ENCODE peak calls at places on chromosomes 4 and X, in ten cellular contexts. Z is upper lobe of left lung; C is astrocyte; U is tibial artery; L is psoas muscle; G is RWPE2; H is CD8-positive, alpha-beta T cell; E is endothelial cell; P is neural crest cell; A is osteocyte. N is an unnamed sample.

GRCh38 chr4:7918981-7919380 is 20.7 kb downstream of the AFAP1 start:
- DNase-seq in U (no peak), P (no peak), Z (no peak), E (no peak), C (no peak), H (no peak), L (no peak), A (no peak), G (no peak), N (no peak)

GRCh38 chrX:68462653-68463052 is 29.4 kb upstream of the OPHN1 start:
- DNase-seq in H (no peak), G (no peak), C (peak), P (peak), A (no peak), Z (no peak), U (no peak), E (peak), L (no peak), N (no peak)

GRCh38 chr4:80207172-80207583 is 9.9 kb downstream of the PRDM8 start:
- DNase-seq in C (no peak), P (no peak), Z (peak), U (no peak), G (no peak), H (no peak), L (no peak), A (peak), E (peak), N (no peak)

GRCh38 chrX:36198575-36198974 is 279.0 kb downstream of the CFAP47 start:
- DNase-seq in H (no peak), L (no peak), Z (no peak), E (no peak), U (no peak), P (no peak), C (no peak), G (no peak), A (no peak), N (no peak)

GRCh38 chr4:185192059-185192458 is 11.7 kb downstream of the CFAP97 start:
- DNase-seq in C (no peak), P (no peak), A (no peak), U (no peak), E (no peak), H (no peak), Z (no peak), L (no peak), G (no peak), N (no peak)

GRCh38 chr4:159003420-159004253 is 99.2 kb upstream of the RAPGEF2 start:
- DNase-seq in E (no peak), G (no peak), C (peak), U (no peak), P (no peak), A (no peak), H (no peak), L (no peak), Z (no peak), N (no peak)

GRCh38 chrX:72604112-72604511 is 31.5 kb upstream of the HDAC8 start:
- DNase-seq in C (no peak), E (no peak), A (no peak), P (no peak), G (no peak), Z (no peak), U (no peak), H (no peak), L (no peak), N (no peak)

GRCh38 chrX:9595131-9595530 is 130.3 kb downstream of the TBL1X start:
- DNase-seq in U (no peak), C (peak), P (no peak), G (no peak), Z (no peak), L (no peak), A (no peak), E (no peak), H (no peak), N (no peak)

GRCh38 chr4:101787917-101788316 is 2.6 kb upstream of the BANK1 start:
- DNase-seq in L (no peak), H (no peak), Z (no peak), G (no peak), E (no peak), C (no peak), P (no peak), U (no peak), A (no peak), N (no peak)

GRCh38 chr4:83819582-83819981 is 283.7 kb downstream of the GPAT3 start:
- DNase-seq in G (no peak), U (no peak), L (no peak), P (no peak), E (no peak), H (no peak), A (no peak), Z (no peak), C (no peak), N (no peak)

GRCh38 chr4:77152421-77152820 is 4.6 kb upstream of the CCNG2 start:
- DNase-seq in H (no peak), C (no peak), E (no peak), Z (no peak), L (no peak), A (no peak), P (no peak), U (no peak), G (no peak), N (no peak)

GRCh38 chr4:57078685-57079521 is 31.3 kb downstream of the IGFBP7 start:
- DNase-seq in A (no peak), L (no peak), U (no peak), P (no peak), E (no peak), Z (no peak), H (no peak), C (peak), G (peak), N (no peak)

GRCh38 chr4:2280531-2281300 is 18.8 kb upstream of the MXD4 start:
- DNase-seq in A (no peak), E (no peak), L (peak), Z (no peak), U (no peak), C (no peak), G (no peak), H (peak), P (no peak), N (no peak)

GRCh38 chr4:2284934-2285664 is 23.2 kb upstream of the MXD4 start:
- DNase-seq in P (no peak), G (no peak), H (no peak), Z (peak), L (peak), C (peak), U (peak), A (no peak), E (no peak), N (no peak)

GRCh38 chr4:2284161-2284933 is 22.4 kb upstream of the MXD4 start:
- DNase-seq in U (no peak), E (no peak), C (no peak), L (no peak), G (peak), A (no peak), P (no peak), Z (no peak), H (no peak), N (no peak)

GRCh38 chr4:2283199-2283711 is 21.3 kb upstream of the MXD4 start:
- DNase-seq in A (no peak), E (no peak), C (no peak), P (no peak), H (no peak), L (no peak), G (peak), Z (no peak), U (no peak), N (no peak)

GRCh38 chr4:2281575-2282343 is 19.9 kb upstream of the MXD4 start:
- DNase-seq in H (peak), G (peak), C (no peak), Z (no peak), L (peak), U (no peak), P (no peak), E (no peak), A (no peak), N (no peak)
- TF ChIP-seq CTCF in H (peak), G (no peak), C (no peak), Z (no peak), L (no peak), U (no peak), P (no peak), E (no peak), A (no peak), N (no peak)

GRCh38 chrX:16212436-16212835 is 45.2 kb downstream of the MAGEB17 start:
- DNase-seq in U (no peak), Z (no peak), C (no peak), H (no peak), L (no peak), E (peak), P (no peak), A (no peak), G (no peak), N (no peak)
- TF ChIP-seq CTCF in U (no peak), Z (no peak), C (peak), H (no peak), L (no peak), E (no peak), P (peak), A (peak), G (peak), N (peak)

DNA sequence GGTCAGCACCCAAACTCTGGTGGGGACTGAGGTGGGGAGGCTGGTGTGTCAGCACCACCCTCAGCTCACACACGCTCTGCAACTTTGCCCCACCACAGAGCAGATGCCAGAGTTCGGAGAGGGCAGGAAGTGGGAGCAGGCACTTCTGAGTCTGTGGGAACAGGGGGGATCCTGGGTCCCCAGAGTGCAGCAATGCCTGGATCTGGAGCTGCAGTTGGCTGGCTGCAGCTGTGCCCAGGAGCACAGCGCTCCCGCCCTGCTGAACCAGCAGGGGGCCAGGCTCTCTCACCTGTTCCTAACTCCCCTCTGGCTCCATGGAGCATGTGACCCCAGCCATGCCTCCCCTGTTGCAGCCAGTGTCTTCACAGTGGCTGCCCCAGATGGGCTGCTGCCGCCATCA is 252.4 kb downstream of the SPOCK3 start:
- DNase-seq in A (no peak), U (no peak), C (no peak), G (no peak), L (no peak), E (no peak), P (no peak), H (no peak), Z (peak), N (no peak)
- TF ChIP-seq CTCF in A (no peak), U (no peak), C (no peak), G (no peak), L (no peak), E (no peak), P (no peak), H (no peak), Z (no peak), N (no peak)

GRCh38 chr4:26424838-26425237 is 65.4 kb downstream of the CCKAR start:
- DNase-seq in C (no peak), A (no peak), L (no peak), E (no peak), U (no peak), G (no peak), H (no peak), Z (no peak), P (no peak), N (no peak)
- TF ChIP-seq CTCF in C (peak), A (peak), L (no peak), E (no peak), U (no peak), G (no peak), H (no peak), Z (no peak), P (peak), N (peak)

GRCh38 chr4:6639137-6639680 is 1.3 kb upstream of the MRFAP1 start:
- DNase-seq in C (no peak), H (no peak), Z (no peak), P (no peak), A (no peak), U (no peak), L (no peak), E (no peak), G (no peak), N (no peak)
- TF ChIP-seq CTCF in C (no peak), H (no peak), Z (no peak), P (no peak), A (no peak), U (no peak), L (no peak), E (no peak), G (no peak), N (no peak)

GRCh38 chr4:186943607-186943908 is 219.9 kb upstream of the FAT1 start:
- DNase-seq in P (no peak), U (no peak), L (no peak), G (no peak), Z (no peak), C (no peak), A (no peak), H (no peak), E (no peak), N (no peak)

GRCh38 chr4:186949847-186950246 is 226.2 kb upstream of the FAT1 start:
- DNase-seq in L (no peak), P (no peak), A (no peak), G (no peak), C (no peak), E (no peak), Z (no peak), U (no peak), H (no peak), N (no peak)

GRCh38 chr4:186948361-186949291 is 225.0 kb upstream of the FAT1 start:
- DNase-seq in Z (no peak), E (peak), H (no peak), L (no peak), C (peak), P (peak), A (no peak), G (no peak), U (no peak), N (no peak)

GRCh38 chr4:186946140-186946539 is 222.5 kb upstream of the FAT1 start:
- DNase-seq in L (no peak), A (no peak), U (no peak), Z (peak), C (no peak), P (no peak), H (no peak), G (no peak), E (no peak), N (no peak)

GRCh38 chr4:186946682-186947294 is 223.1 kb upstream of the FAT1 start:
- DNase-seq in C (peak), P (no peak), U (no peak), H (no peak), L (no peak), A (no peak), G (no peak), E (peak), Z (no peak), N (no peak)
- TF ChIP-seq CTCF in C (peak), P (peak), U (no peak), H (no peak), L (no peak), A (peak), G (peak), E (peak), Z (no peak), N (peak)

DNA sequence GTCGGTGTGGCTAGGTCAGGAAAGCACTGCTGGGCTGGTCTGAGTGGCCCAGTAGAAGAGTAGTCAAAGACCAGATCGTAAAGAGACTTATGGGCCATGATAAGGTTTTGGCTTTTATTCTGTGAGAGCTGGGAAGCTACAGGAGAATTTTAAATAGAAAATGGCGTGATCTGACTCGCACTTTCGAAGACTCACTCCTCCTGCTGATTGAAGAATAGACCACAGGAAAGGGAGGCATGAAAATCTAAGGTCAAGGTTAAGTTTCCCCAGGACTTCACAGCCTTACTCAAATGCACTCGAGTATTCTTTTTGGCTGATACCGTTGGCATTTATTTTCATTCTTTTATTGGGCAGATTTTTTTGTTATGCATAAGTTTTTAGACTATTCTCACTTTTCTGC is 231.4 kb upstream of the ANKRD50 start:
- DNase-seq in U (no peak), C (no peak), G (no peak), P (no peak), E (no peak), H (no peak), Z (no peak), L (no peak), A (no peak), N (no peak)
- TF ChIP-seq CTCF in U (no peak), C (no peak), G (peak), P (no peak), E (no peak), H (no peak), Z (no peak), L (no peak), A (no peak), N (no peak)

DNA sequence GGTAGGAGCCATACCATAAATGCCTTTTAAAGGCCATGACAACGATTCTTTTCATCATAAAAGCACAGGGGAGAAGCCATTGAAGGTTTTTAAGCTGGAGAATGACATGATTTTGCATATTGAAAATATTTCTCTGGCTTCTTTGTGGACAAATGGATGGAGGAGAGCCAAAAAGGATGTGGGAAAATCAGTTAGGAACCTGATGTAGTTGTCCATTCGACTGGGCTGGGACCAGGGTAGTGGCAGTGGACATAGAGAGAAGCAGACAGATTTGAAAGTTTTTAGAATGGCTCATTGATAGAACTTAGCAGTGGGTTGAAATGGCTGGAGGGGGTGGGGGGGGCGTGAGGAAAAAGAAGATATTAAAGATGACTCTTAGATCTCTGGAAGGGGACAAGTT is 19.7 kb upstream of the MSN start:
- DNase-seq in Z (no peak), P (no peak), L (no peak), E (no peak), H (no peak), A (no peak), C (no peak), G (no peak), U (no peak), N (no peak)
- TF ChIP-seq CTCF in Z (no peak), P (no peak), L (no peak), E (no peak), H (no peak), A (no peak), C (no peak), G (no peak), U (no peak), N (no peak)

DNA sequence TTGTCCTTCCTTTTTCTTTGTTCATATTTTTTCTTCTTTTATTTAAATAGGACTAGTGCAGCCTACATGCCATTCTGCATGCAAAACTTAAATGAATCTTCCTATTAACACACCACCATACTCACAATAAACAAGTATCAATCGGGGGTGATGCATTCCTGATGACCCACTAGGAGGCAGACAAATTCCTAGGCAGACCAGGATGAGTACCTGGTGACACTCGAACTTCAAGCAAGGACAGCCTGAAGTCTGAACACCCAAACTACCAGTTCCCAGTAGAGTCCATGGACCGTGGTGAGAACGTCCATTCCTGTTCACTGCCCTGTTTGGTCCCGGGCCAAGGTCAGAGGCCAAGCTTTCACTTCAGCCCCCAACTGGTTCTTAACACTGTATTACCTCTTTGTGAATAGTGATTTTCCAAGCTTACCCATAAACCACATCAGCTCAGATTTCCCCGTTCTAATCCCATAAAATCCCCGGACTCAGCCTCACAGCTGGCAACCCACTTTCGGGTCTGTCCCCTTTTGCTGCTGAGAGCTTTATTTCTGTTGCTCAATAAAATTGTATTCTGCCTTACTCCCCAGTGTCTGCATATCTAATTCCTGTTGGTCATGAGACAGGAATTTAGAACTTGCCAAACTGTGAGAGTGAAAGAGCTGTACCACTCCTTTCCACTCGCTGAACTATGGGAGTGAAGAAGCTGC is 1286.6 kb downstream of the FSTL5 start:
- DNase-seq in A (no peak), E (no peak), Z (no peak), P (no peak), G (no peak), L (no peak), U (no peak), C (peak), H (no peak), N (no peak)
- TF ChIP-seq CTCF in A (no peak), E (no peak), Z (no peak), P (no peak), G (no peak), L (no peak), U (no peak), C (no peak), H (no peak), N (no peak)